ENCODE peak calls at places on chromosomes 5 and 9, in seven cellular contexts. C is HS-27A, E is endothelial cell, S is A549, F is left kidney, D is tibial artery, L is MG63. M is an unnamed sample.

GRCh38 chr5:9265391-9266287 is 280.2 kb downstream of the SEMA5A start:
- DNase-seq in C (peak), E (no peak), S (no peak), F (peak), D (no peak), L (peak), M (no peak)

GRCh38 chr5:149798466-149798865 is 68.4 kb downstream of the PPARGC1B start:
- DNase-seq in C (no peak), E (no peak), S (no peak), F (no peak), D (no peak), L (no peak), M (no peak)

GRCh38 chr9:89137548-89138462 is 40.8 kb downstream of the SHC3 start:
- DNase-seq in C (no peak), E (no peak), S (peak), F (no peak), D (peak), L (peak), M (no peak)

GRCh38 chr9:102700936-102701335 is 294.2 kb upstream of the CYLC2 start:
- DNase-seq in C (no peak), E (no peak), S (no peak), F (no peak), D (no peak), L (no peak), M (no peak)

GRCh38 chr5:33488558-33489355 is 48.0 kb downstream of the TARS1 start:
- DNase-seq in C (no peak), E (no peak), S (no peak), F (no peak), D (no peak), L (no peak), M (no peak)

GRCh38 chr9:111895996-111896941 is at the start of gene UGCG:
- DNase-seq in C (no peak), E (peak), S (peak), F (peak), D (peak), L (peak), M (peak)

GRCh38 chr5:127968998-127969397 is 114.6 kb upstream of the SLC12A2 start:
- DNase-seq in C (no peak), E (no peak), S (no peak), F (no peak), D (no peak), L (no peak), M (no peak)

GRCh38 chr5:1895771-1896420 is 13.2 kb upstream of the IRX4 start:
- DNase-seq in C (no peak), E (no peak), S (no peak), F (no peak), D (no peak), L (peak), M (no peak)

GRCh38 chr9:97802276-97802675 is 50.8 kb upstream of the FOXE1 start:
- DNase-seq in C (peak), E (no peak), S (peak), F (no peak), D (no peak), L (peak), M (no peak)

GRCh38 chr9:127505396-127506116 is 54.2 kb downstream of the LRSAM1 start:
- DNase-seq in C (no peak), E (peak), S (peak), F (peak), D (peak), L (peak), M (peak)

GRCh38 chr9:96344458-96345180 is 38.9 kb downstream of the SLC35D2 start:
- DNase-seq in C (peak), E (no peak), S (peak), F (peak), D (peak), L (peak), M (peak)

GRCh38 chr5:109053995-109054417 is 306.3 kb downstream of the FER start:
- DNase-seq in C (no peak), E (no peak), S (no peak), F (no peak), D (no peak), L (no peak), M (no peak)

GRCh38 chr5:135337064-135337463 is 62.0 kb downstream of the MACROH2A1 start:
- DNase-seq in C (no peak), E (no peak), S (no peak), F (no peak), D (peak), L (peak), M (no peak)

GRCh38 chr9:126875780-126876510 is 15.5 kb downstream of the ZBTB34 start:
- DNase-seq in C (no peak), E (no peak), S (no peak), F (peak), D (no peak), L (no peak), M (no peak)

GRCh38 chr5:96432245-96433065 is 593 bp downstream of the PCSK1 start:
- DNase-seq in C (no peak), E (peak), S (no peak), F (peak), D (peak), L (peak), M (peak)

GRCh38 chr5:72171667-72172066 is 64.4 kb downstream of the MAP1B start:
- DNase-seq in C (no peak), E (no peak), S (no peak), F (no peak), D (no peak), L (no peak), M (no peak)

GRCh38 chr9:92717201-92718085 is 47.2 kb downstream of the BICD2 start:
- DNase-seq in C (no peak), E (no peak), S (no peak), F (no peak), D (no peak), L (no peak), M (no peak)

GRCh38 chr5:179918742-179919486 is 11.2 kb upstream of the TBC1D9B start:
- DNase-seq in C (no peak), E (no peak), S (no peak), F (no peak), D (no peak), L (no peak), M (no peak)

GRCh38 chr5:28523887-28524637 is 1485.7 kb upstream of the CDH9 start:
- DNase-seq in C (peak), E (no peak), S (no peak), F (peak), D (no peak), L (peak), M (no peak)

GRCh38 chr5:76403963-76404693 is 1.0 kb downstream of the IQGAP2 start:
- DNase-seq in C (no peak), E (peak), S (peak), F (peak), D (no peak), L (no peak), M (no peak)

GRCh38 chr9:110282023-110282766 is 25.9 kb upstream of the TXN start:
- DNase-seq in C (no peak), E (no peak), S (no peak), F (no peak), D (no peak), L (no peak), M (no peak)

GRCh38 chr9:2012347-2012746 is 2.8 kb upstream of the SMARCA2 start:
- DNase-seq in C (no peak), E (no peak), S (no peak), F (no peak), D (no peak), L (no peak), M (no peak)

GRCh38 chr9:95197692-95198271 is 119.7 kb downstream of the FANCC start:
- DNase-seq in C (peak), E (no peak), S (no peak), F (no peak), D (peak), L (peak), M (no peak)

GRCh38 chr5:114988096-114988495 is 181.6 kb downstream of the TRIM36 start:
- DNase-seq in C (no peak), E (no peak), S (no peak), F (no peak), D (no peak), L (no peak), M (no peak)

GRCh38 chr5:173570321-173571090 is 45.9 kb downstream of the BOD1 start:
- DNase-seq in C (no peak), E (no peak), S (no peak), F (no peak), D (no peak), L (no peak), M (no peak)

GRCh38 chr9:17905356-17906203 is 326.7 kb downstream of the SH3GL2 start:
- DNase-seq in C (no peak), E (no peak), S (no peak), F (peak), D (peak), L (no peak), M (no peak)

M was measured in NCI-H1417.